ENCODE peak calls at places on chromosome 5, in five cellular contexts. U, A, D, Y and V are unnamed samples.
A peak's percentile ranks its signal among the peaks of the same experiment; 100 is the strongest.

GRCh38 chr5:1662559-1663043 is 137.0 kb downstream of the MRPL36 start:
- DNase-seq in D (no peak), A (no peak), U (no peak), Y (no peak), V (no peak)

GRCh38 chr5:133735346-133735745 is 123.0 kb upstream of the FSTL4 start:
- DNase-seq in Y (no peak), D (peak; percentile 12), U (no peak), A (no peak), V (no peak)

GRCh38 chr5:57277085-57277484 is 103.2 kb downstream of the GPBP1 start:
- DNase-seq in Y (no peak), D (peak; percentile 18), U (no peak), A (no peak), V (peak; percentile 19)

GRCh38 chr5:35092703-35093102 is 45.0 kb upstream of the AGXT2 start:
- DNase-seq in A (no peak), Y (no peak), U (no peak), D (no peak), V (no peak)

GRCh38 chr5:55052383-55052931 is 28.4 kb downstream of the GZMK start:
- DNase-seq in U (no peak), A (no peak), Y (no peak), D (no peak), V (no peak)

GRCh38 chr5:82287625-82288024 is 9.5 kb upstream of the RPS23 start:
- DNase-seq in Y (no peak), A (no peak), U (no peak), D (no peak), V (no peak)

GRCh38 chr5:82735160-82735789 is 341.9 kb downstream of the TMEM167A start:
- DNase-seq in A (no peak), D (peak; percentile 29), U (no peak), Y (no peak), V (no peak)

GRCh38 chr5:111968459-111968858 is 211.5 kb upstream of the NREP start:
- DNase-seq in D (no peak), U (no peak), Y (no peak), A (no peak), V (no peak)

GRCh38 chr5:1515311-1515920 is 8.3 kb downstream of the LPCAT1 start:
- DNase-seq in A (no peak), U (peak; percentile 16), Y (no peak), D (peak; percentile 46), V (no peak)

GRCh38 chr5:135332519-135333150 is 66.4 kb downstream of the MACROH2A1 start:
- DNase-seq in Y (no peak), A (no peak), U (no peak), D (peak; percentile 85), V (peak; percentile 67)

GRCh38 chr5:150053231-150053626 is 33.1 kb downstream of the CSF1R start:
- DNase-seq in U (no peak), Y (no peak), A (no peak), D (no peak), V (no peak)

GRCh38 chr5:163917741-163918140 is 412.3 kb downstream of the MAT2B start:
- DNase-seq in U (no peak), A (no peak), D (no peak), Y (no peak), V (peak; percentile 18)

GRCh38 chr5:59450245-59450644 is 443.3 kb downstream of the PDE4D start:
- DNase-seq in U (no peak), A (no peak), D (no peak), Y (no peak), V (peak; percentile 15)

GRCh38 chr5:137619191-137619870 is 116.6 kb downstream of the KLHL3 start:
- DNase-seq in U (no peak), Y (no peak), A (no peak), D (peak; percentile 46), V (peak; percentile 67)

GRCh38 chr5:54095969-54096368 is 214.4 kb downstream of the ARL15 start:
- DNase-seq in A (no peak), D (no peak), Y (no peak), U (no peak), V (no peak)

GRCh38 chr5:168128556-168128955 is 162.9 kb upstream of the WWC1 start:
- DNase-seq in U (no peak), Y (no peak), A (no peak), D (no peak), V (peak; percentile 52)

GRCh38 chr5:66454186-66455078 is 141.8 kb upstream of the MAST4 start:
- DNase-seq in D (no peak), Y (no peak), U (no peak), A (no peak), V (no peak)

GRCh38 chr5:115831163-115831768 is 10.1 kb downstream of the ATG12 start:
- DNase-seq in U (no peak), Y (no peak), D (peak; percentile 70), A (no peak), V (peak; percentile 70)

GRCh38 chr5:9774472-9775079 is 144.4 kb upstream of the TAS2R1 start:
- DNase-seq in D (peak; percentile 11), Y (no peak), U (no peak), A (no peak), V (peak; percentile 43)

GRCh38 chr5:107589520-107590193 is 81.1 kb downstream of the EFNA5 start:
- DNase-seq in Y (no peak), D (no peak), U (no peak), A (no peak), V (no peak)

GRCh38 chr5:139394654-139395566 is at the start of gene PROB1:
- DNase-seq in U (no peak), Y (no peak), D (peak; percentile 70), A (no peak), V (peak; percentile 25)

GRCh38 chr5:150486402-150487198 is 21.3 kb upstream of the NDST1 start:
- DNase-seq in Y (no peak), A (no peak), U (peak; percentile 68), D (peak; percentile 95), V (peak; percentile 84)

GRCh38 chr5:78792342-78793055 is 143.9 kb upstream of the LHFPL2 start:
- DNase-seq in A (no peak), Y (no peak), D (no peak), U (no peak), V (no peak)

GRCh38 chr5:647727-648126 is 35.6 kb downstream of the CEP72 start:
- DNase-seq in D (no peak), Y (no peak), U (peak; percentile 4), A (no peak), V (no peak)

GRCh38 chr5:68196876-68197275 is 18.7 kb upstream of the PIK3R1 start:
- DNase-seq in U (peak; percentile 25), Y (no peak), A (peak; percentile 55), D (no peak), V (no peak)